ENCODE peak calls at places on chromosomes 7 and 10, in seven cellular contexts. Q is frontal cortex; H is suprapubic skin; N is mesenteric fat pad; K is activated naive CD8-positive, alpha-beta T cell treated with anti-CD3 and anti-CD28 coated beads, Interleukin-2, amount 50 U/mL, for 24 hours; C is mucosa of gallbladder; B is choroid plexus epithelial cell. S is an unnamed sample.

GRCh38 chr7:151308791-151309190 is 32.8 kb upstream of the NUB1 start:
- DNase-seq in C (no peak), H (no peak), Q (no peak), K (no peak), N (no peak), B (no peak), S (no peak)

GRCh38 chr7:132402751-132403245 is 173.5 kb downstream of the PLXNA4 start:
- DNase-seq in Q (no peak), H (no peak), K (no peak), B (no peak), N (no peak), C (peak), S (no peak)

GRCh38 chr7:143025331-143025730 is 1.6 kb downstream of the OR9A2 start:
- DNase-seq in K (no peak), H (no peak), N (no peak), C (no peak), B (no peak), Q (no peak), S (no peak)

GRCh38 chr7:120617239-120617638 is 240.7 kb downstream of the TSPAN12 start:
- DNase-seq in H (no peak), Q (no peak), B (no peak), K (no peak), N (no peak), C (no peak), S (no peak)

GRCh38 chr10:73894245-73894971 is 16.5 kb upstream of the PLAU start:
- DNase-seq in H (no peak), Q (no peak), K (peak), B (peak), C (no peak), N (no peak), S (peak)

GRCh38 chr7:47247132-47247531 is 334.8 kb downstream of the TNS3 start:
- DNase-seq in H (no peak), Q (no peak), B (no peak), N (no peak), K (no peak), C (no peak), S (no peak)

GRCh38 chr10:86536294-86536861 is 14.8 kb upstream of the WAPL start:
- DNase-seq in H (no peak), N (peak), C (no peak), B (no peak), K (peak), Q (no peak), S (no peak)

GRCh38 chr10:103855424-103855823 is at the start of gene SH3PXD2A:
- DNase-seq in Q (peak), B (no peak), N (peak), C (no peak), K (peak), H (no peak), S (peak)

GRCh38 chr7:149787428-149788299 is 14.3 kb upstream of the ZNF467 start:
- DNase-seq in Q (no peak), H (no peak), B (no peak), K (no peak), N (no peak), C (no peak), S (peak)

GRCh38 chr10:11521860-11522259 is 89.6 kb downstream of the USP6NL start:
- DNase-seq in B (peak), Q (no peak), K (no peak), H (no peak), C (no peak), N (no peak), S (no peak)

GRCh38 chr10:48501226-48501625 is 103.6 kb downstream of the ARHGAP22 start:
- DNase-seq in Q (no peak), K (no peak), H (no peak), N (peak), B (no peak), C (no peak), S (no peak)

GRCh38 chr10:97222346-97222961 is 36.7 kb upstream of the SLIT1 start:
- DNase-seq in B (no peak), K (no peak), Q (no peak), C (no peak), H (no peak), N (no peak), S (no peak)

GRCh38 chr10:43906470-43906869 is 257.8 kb upstream of the ZNF32 start:
- DNase-seq in B (no peak), C (no peak), K (no peak), H (no peak), Q (no peak), N (no peak), S (no peak)

GRCh38 chr7:2405601-2406345 is 2.4 kb downstream of the CHST12 start:
- DNase-seq in K (peak), H (no peak), C (no peak), Q (no peak), B (no peak), N (no peak), S (no peak)

GRCh38 chr7:26365077-26365896 is 73.6 kb downstream of the SNX10 start:
- DNase-seq in B (peak), H (no peak), K (peak), Q (no peak), C (peak), N (no peak), S (peak)

GRCh38 chr7:140674899-140675701 is 2.4 kb downstream of the ADCK2 start:
- DNase-seq in C (no peak), N (no peak), B (peak), K (no peak), H (peak), Q (peak), S (peak)

GRCh38 chr7:50644586-50644985 is 79.4 kb upstream of the DDC start:
- DNase-seq in H (peak), Q (no peak), B (no peak), C (no peak), K (no peak), N (no peak), S (no peak)

GRCh38 chr10:123600177-123600576 is 66.0 kb upstream of the GPR26 start:
- DNase-seq in C (no peak), N (no peak), B (no peak), H (no peak), K (no peak), Q (no peak), S (no peak)

GRCh38 chr7:108805808-108806397 is 236.2 kb downstream of the DNAJB9 start:
- DNase-seq in Q (no peak), C (no peak), K (no peak), H (no peak), B (peak), N (no peak), S (peak)

GRCh38 chr7:155782466-155782865 is 29.8 kb downstream of the SHH start:
- DNase-seq in N (no peak), C (no peak), Q (no peak), K (no peak), B (no peak), H (no peak), S (no peak)

GRCh38 chr10:90920986-90921643 is at the start of gene ANKRD1:
- DNase-seq in B (peak), H (no peak), C (no peak), N (no peak), K (no peak), Q (no peak), S (peak)

GRCh38 chr7:19560111-19560883 is 148.5 kb downstream of the POLR1F start:
- DNase-seq in H (no peak), B (peak), K (no peak), C (no peak), N (no peak), Q (no peak), S (no peak)

GRCh38 chr10:15542817-15543216 is 171.7 kb upstream of the FAM171A1 start:
- DNase-seq in K (no peak), N (no peak), Q (no peak), C (no peak), H (no peak), B (no peak), S (no peak)

GRCh38 chr7:67348171-67348570 is 351.5 kb downstream of the TYW1 start:
- DNase-seq in H (peak), C (no peak), B (no peak), Q (no peak), N (peak), K (no peak), S (no peak)

GRCh38 chr10:104340099-104340594 is 1.9 kb upstream of the ITPRIP start:
- DNase-seq in K (no peak), N (no peak), B (no peak), H (no peak), Q (no peak), C (no peak), S (no peak)

GRCh38 chr10:21888959-21889358 is 114.6 kb downstream of the DNAJC1 start:
- DNase-seq in B (no peak), N (no peak), Q (no peak), C (no peak), K (no peak), H (no peak), S (no peak)

GRCh38 chr7:66140924-66141323 is 26.3 kb downstream of the CRCP start:
- DNase-seq in Q (no peak), H (peak), K (no peak), B (peak), N (no peak), C (peak), S (peak)